ENCODE peak calls at places on chromosome 7, in nine cellular contexts. J is amniotic stem cell; T is GM03348; O is stimulated activated CD4-positive, alpha-beta T cell treated with anti-CD3 and anti-CD28 coated beads, Interleukin-2, amount 100 ng/mL, for 24 hours; W is RPMI7951; U is mammary epithelial cell; E is NCI-H1694; I is foreskin keratinocyte; V is heart right ventricle. R is an unnamed sample.
A peak's percentile ranks its signal among the peaks of the same experiment; 100 is the strongest.

GRCh38 chr7:132577206-132578049 is 1.2 kb upstream of the PLXNA4 start:
- DNase-seq in J (peak; percentile 11), T (peak; percentile 92), O (no peak), W (peak; percentile 71), U (peak; percentile 14), E (peak; percentile 72), I (no peak), V (peak; percentile 80), R (peak; percentile 62)

GRCh38 chr7:107690611-107691010 is 30.0 kb downstream of the SLC26A4 start:
- DNase-seq in J (no peak), T (peak; percentile 19), O (no peak), W (peak; percentile 58), U (no peak), E (no peak), I (no peak), V (no peak), R (no peak)

GRCh38 chr7:19143930-19144574 is 1.2 kb downstream of the FERD3L start:
- DNase-seq in J (no peak), T (peak; percentile 32), O (no peak), W (no peak), U (no peak), E (no peak), I (no peak), V (no peak), R (no peak)

GRCh38 chr7:109449760-109450159 is 880.1 kb downstream of the DNAJB9 start:
- DNase-seq in J (no peak), T (no peak), O (no peak), W (no peak), U (no peak), E (no peak), I (no peak), V (no peak), R (no peak)

GRCh38 chr7:46738713-46739220 is 817.7 kb upstream of the IGFBP3 start:
- DNase-seq in J (no peak), T (no peak), O (no peak), W (peak; percentile 48), U (no peak), E (no peak), I (peak; percentile 14), V (no peak), R (no peak)

GRCh38 chr7:69204936-69205335 is 393.3 kb upstream of the AUTS2 start:
- DNase-seq in J (no peak), T (peak; percentile 29), O (no peak), W (no peak), U (no peak), E (no peak), I (no peak), V (no peak), R (no peak)

GRCh38 chr7:55382251-55382650 is 17.1 kb downstream of the LANCL2 start:
- DNase-seq in J (no peak), T (no peak), O (no peak), W (no peak), U (no peak), E (no peak), I (no peak), V (no peak), R (no peak)

GRCh38 chr7:99320371-99320770 is 5.3 kb upstream of the ARPC1A start:
- DNase-seq in J (no peak), T (no peak), O (no peak), W (no peak), U (no peak), E (no peak), I (no peak), V (no peak), R (no peak)

GRCh38 chr7:119175916-119176627 is 951.6 kb downstream of the ANKRD7 start:
- DNase-seq in J (peak; percentile 3), T (peak; percentile 35), O (no peak), W (peak; percentile 52), U (peak; percentile 42), E (peak; percentile 66), I (peak; percentile 64), V (peak; percentile 14), R (peak; percentile 76)

GRCh38 chr7:49791089-49791741 is 17.8 kb downstream of the VWC2 start:
- DNase-seq in J (no peak), T (no peak), O (no peak), W (peak; percentile 7), U (no peak), E (no peak), I (peak; percentile 21), V (peak; percentile 33), R (peak; percentile 49)

GRCh38 chr7:47796347-47796746 is 151.9 kb downstream of the PKD1L1 start:
- DNase-seq in J (no peak), T (no peak), O (no peak), W (no peak), U (no peak), E (no peak), I (no peak), V (no peak), R (no peak)

GRCh38 chr7:101031082-101031481 is 11.2 kb downstream of the MUC17 start:
- DNase-seq in J (no peak), T (no peak), O (no peak), W (no peak), U (peak; percentile 8), E (no peak), I (peak; percentile 19), V (no peak), R (no peak)

GRCh38 chr7:141562972-141563371 is 11.8 kb downstream of the AGK start:
- DNase-seq in J (no peak), T (no peak), O (no peak), W (no peak), U (peak; percentile 21), E (no peak), I (no peak), V (no peak), R (no peak)

GRCh38 chr7:142669074-142669654 is 80.1 kb upstream of the PRSS1 start:
- DNase-seq in J (peak; percentile 0), T (peak; percentile 6), O (no peak), W (peak; percentile 33), U (peak; percentile 4), E (peak; percentile 2), I (peak; percentile 39), V (no peak), R (peak; percentile 5)

GRCh38 chr7:130363156-130363847 is 17.0 kb upstream of the CPA1 start:
- DNase-seq in J (peak; percentile 90), T (peak; percentile 79), O (peak; percentile 39), W (peak; percentile 97), U (peak; percentile 99), E (no peak), I (peak; percentile 99), V (no peak), R (no peak)

GRCh38 chr7:13628231-13629001 is 361.1 kb downstream of the ETV1 start:
- DNase-seq in J (no peak), T (peak; percentile 17), O (no peak), W (peak; percentile 94), U (peak; percentile 41), E (no peak), I (peak; percentile 56), V (no peak), R (no peak)

GRCh38 chr7:94182066-94182465 is 177.9 kb upstream of the BET1 start:
- DNase-seq in J (peak; percentile 53), T (peak; percentile 42), O (no peak), W (peak; percentile 83), U (peak; percentile 70), E (no peak), I (peak; percentile 77), V (no peak), R (no peak)

GRCh38 chr7:1484569-1484968 is 19.6 kb downstream of the INTS1 start:
- DNase-seq in J (no peak), T (no peak), O (no peak), W (no peak), U (no peak), E (no peak), I (no peak), V (no peak), R (no peak)

GRCh38 chr7:106999023-106999422 is 45.5 kb upstream of the PRKAR2B start:
- DNase-seq in J (no peak), T (no peak), O (no peak), W (no peak), U (no peak), E (no peak), I (no peak), V (no peak), R (no peak)

R was measured in NCI-H345.